ENCODE peak calls at places on chromosomes 7 and 10, in five cellular contexts. One of them, this sample, is unnamed.

GRCh38 chr7:44512736-44513135 is 22.3 kb upstream of the NUDCD3 start:
- DNase-seq in lower leg skin: no peak
- DNase-seq in choroid plexus epithelial cell: no peak
- DNase-seq in MM.1S: no peak
- DNase-seq in lower lobe of right lung: no peak
- DNase-seq in this sample: no peak

GRCh38 chr7:70569335-70569819 is 562.6 kb upstream of the GALNT17 start:
- DNase-seq in lower leg skin: no peak
- DNase-seq in choroid plexus epithelial cell: no peak
- DNase-seq in MM.1S: no peak
- DNase-seq in lower lobe of right lung: no peak
- DNase-seq in this sample: no peak

GRCh38 chr7:1351881-1352625 is 107.2 kb downstream of the MICALL2 start:
- DNase-seq in lower lobe of right lung: peak; percentile 27
- DNase-seq in MM.1S: no peak
- DNase-seq in choroid plexus epithelial cell: no peak
- DNase-seq in lower leg skin: no peak
- DNase-seq in this sample: peak; percentile 55

GRCh38 chr10:71078454-71079145 is 133.8 kb upstream of the UNC5B start:
- DNase-seq in MM.1S: no peak
- DNase-seq in lower leg skin: peak; percentile 9
- DNase-seq in lower lobe of right lung: no peak
- DNase-seq in choroid plexus epithelial cell: no peak
- DNase-seq in this sample: peak; percentile 42

GRCh38 chr10:29007748-29008610 is 280.9 kb upstream of the LYZL1 start:
- DNase-seq in MM.1S: no peak
- DNase-seq in lower lobe of right lung: no peak
- DNase-seq in choroid plexus epithelial cell: peak; percentile 95
- DNase-seq in lower leg skin: no peak
- DNase-seq in this sample: no peak

GRCh38 chr7:30029696-30030095 is 1.5 kb downstream of the PLEKHA8 start:
- DNase-seq in lower leg skin: no peak
- DNase-seq in choroid plexus epithelial cell: no peak
- DNase-seq in MM.1S: peak; percentile 54
- DNase-seq in lower lobe of right lung: no peak
- DNase-seq in this sample: no peak

GRCh38 chr10:93420091-93420490 is 62.0 kb downstream of the MYOF start:
- DNase-seq in choroid plexus epithelial cell: peak; percentile 79
- DNase-seq in lower leg skin: no peak
- DNase-seq in MM.1S: no peak
- DNase-seq in lower lobe of right lung: no peak
- DNase-seq in this sample: no peak

GRCh38 chr7:123995617-123996326 is 37.1 kb downstream of the TMEM229A start:
- DNase-seq in MM.1S: peak; percentile 89
- DNase-seq in lower leg skin: no peak
- DNase-seq in choroid plexus epithelial cell: no peak
- DNase-seq in lower lobe of right lung: no peak
- DNase-seq in this sample: no peak

GRCh38 chr7:64685091-64685490 is 19.2 kb downstream of the ZNF107 start:
- DNase-seq in choroid plexus epithelial cell: no peak
- DNase-seq in lower leg skin: no peak
- DNase-seq in MM.1S: no peak
- DNase-seq in lower lobe of right lung: no peak
- DNase-seq in this sample: no peak

GRCh38 chr7:75876126-75876881 is 2.5 kb upstream of the RHBDD2 start:
- DNase-seq in lower lobe of right lung: peak; percentile 55
- DNase-seq in choroid plexus epithelial cell: no peak
- DNase-seq in lower leg skin: no peak
- DNase-seq in MM.1S: no peak
- DNase-seq in this sample: peak; percentile 52

GRCh38 chr10:69318997-69319727 is 40.9 kb downstream of the HK1 start:
- DNase-seq in MM.1S: no peak
- DNase-seq in lower lobe of right lung: peak; percentile 89
- DNase-seq in lower leg skin: peak; percentile 84
- DNase-seq in choroid plexus epithelial cell: peak; percentile 61
- DNase-seq in this sample: peak; percentile 95

GRCh38 chr7:122136639-122137253 is 7.3 kb downstream of the AASS start:
- DNase-seq in lower lobe of right lung: no peak
- DNase-seq in choroid plexus epithelial cell: peak; percentile 26
- DNase-seq in MM.1S: no peak
- DNase-seq in lower leg skin: no peak
- DNase-seq in this sample: no peak

GRCh38 chr7:81064446-81064845 is 145.6 kb upstream of the SEMA3C start:
- DNase-seq in MM.1S: no peak
- DNase-seq in lower lobe of right lung: no peak
- DNase-seq in lower leg skin: no peak
- DNase-seq in choroid plexus epithelial cell: peak; percentile 38
- DNase-seq in this sample: no peak

GRCh38 chr10:80172896-80173295 is 32.4 kb downstream of the ANXA11 start:
- DNase-seq in lower leg skin: no peak
- DNase-seq in MM.1S: no peak
- DNase-seq in lower lobe of right lung: no peak
- DNase-seq in choroid plexus epithelial cell: no peak
- DNase-seq in this sample: no peak

GRCh38 chr10:48449501-48450232 is 143.2 kb downstream of the MAPK8 start:
- DNase-seq in lower leg skin: peak; percentile 12
- DNase-seq in MM.1S: no peak
- DNase-seq in choroid plexus epithelial cell: no peak
- DNase-seq in lower lobe of right lung: no peak
- DNase-seq in this sample: peak; percentile 57

GRCh38 chr7:74008687-74009086 is 19.3 kb upstream of the ELN start:
- DNase-seq in MM.1S: no peak
- DNase-seq in choroid plexus epithelial cell: no peak
- DNase-seq in lower leg skin: no peak
- DNase-seq in lower lobe of right lung: no peak
- DNase-seq in this sample: no peak

GRCh38 chr10:30046476-30046875 is 12.9 kb downstream of the JCAD start:
- DNase-seq in MM.1S: no peak
- DNase-seq in lower lobe of right lung: no peak
- DNase-seq in choroid plexus epithelial cell: no peak
- DNase-seq in lower leg skin: no peak
- DNase-seq in this sample: no peak

GRCh38 chr7:42068554-42069280 is 168.3 kb downstream of the GLI3 start:
- DNase-seq in choroid plexus epithelial cell: no peak
- DNase-seq in lower lobe of right lung: no peak
- DNase-seq in MM.1S: no peak
- DNase-seq in lower leg skin: no peak
- DNase-seq in this sample: no peak

GRCh38 chr7:1112109-1112508 is 24.2 kb downstream of the GPER1 start:
- DNase-seq in choroid plexus epithelial cell: no peak
- DNase-seq in lower leg skin: no peak
- DNase-seq in MM.1S: no peak
- DNase-seq in lower lobe of right lung: peak; percentile 39
- DNase-seq in this sample: peak; percentile 67

GRCh38 chr10:43255644-43256431 is 11.0 kb downstream of the RASGEF1A start:
- DNase-seq in lower lobe of right lung: no peak
- DNase-seq in choroid plexus epithelial cell: peak; percentile 41
- DNase-seq in MM.1S: peak; percentile 19
- DNase-seq in lower leg skin: peak; percentile 9
- DNase-seq in this sample: peak; percentile 70

GRCh38 chr7:46811529-46811928 is 770.4 kb downstream of the TNS3 start:
- DNase-seq in choroid plexus epithelial cell: peak; percentile 90
- DNase-seq in lower leg skin: peak; percentile 47
- DNase-seq in MM.1S: no peak
- DNase-seq in lower lobe of right lung: no peak
- DNase-seq in this sample: peak; percentile 71

GRCh38 chr10:79301754-79302530 is 45.3 kb upstream of the PPIF start:
- DNase-seq in choroid plexus epithelial cell: no peak
- DNase-seq in lower leg skin: no peak
- DNase-seq in lower lobe of right lung: no peak
- DNase-seq in MM.1S: no peak
- DNase-seq in this sample: no peak

GRCh38 chr10:58919927-58920654 is 256.4 kb upstream of the PHYHIPL start:
- DNase-seq in lower leg skin: no peak
- DNase-seq in lower lobe of right lung: no peak
- DNase-seq in MM.1S: no peak
- DNase-seq in choroid plexus epithelial cell: peak; percentile 96
- DNase-seq in this sample: no peak

GRCh38 chr7:18974803-18975202 is 142.6 kb downstream of the TWIST1 start:
- DNase-seq in MM.1S: no peak
- DNase-seq in lower lobe of right lung: no peak
- DNase-seq in choroid plexus epithelial cell: peak; percentile 61
- DNase-seq in lower leg skin: no peak
- DNase-seq in this sample: no peak

GRCh38 chr7:1947586-1948217 is 277.6 kb downstream of the ELFN1 start:
- DNase-seq in lower lobe of right lung: peak; percentile 39
- DNase-seq in MM.1S: no peak
- DNase-seq in lower leg skin: no peak
- DNase-seq in choroid plexus epithelial cell: no peak
- DNase-seq in this sample: peak; percentile 64

GRCh38 chr7:90999989-91000979 is 263.9 kb upstream of the FZD1 start:
- DNase-seq in choroid plexus epithelial cell: no peak
- DNase-seq in lower leg skin: no peak
- DNase-seq in lower lobe of right lung: no peak
- DNase-seq in MM.1S: no peak
- DNase-seq in this sample: no peak

GRCh38 chr10:36888925-36889573 is 236.3 kb upstream of the ANKRD30A start:
- DNase-seq in lower lobe of right lung: no peak
- DNase-seq in lower leg skin: no peak
- DNase-seq in MM.1S: peak; percentile 62
- DNase-seq in choroid plexus epithelial cell: peak; percentile 36
- DNase-seq in this sample: no peak

GRCh38 chr7:47405921-47406765 is 175.8 kb downstream of the TNS3 start:
- DNase-seq in choroid plexus epithelial cell: peak; percentile 51
- DNase-seq in lower leg skin: no peak
- DNase-seq in MM.1S: no peak
- DNase-seq in lower lobe of right lung: peak; percentile 91
- DNase-seq in this sample: peak; percentile 90

GRCh38 chr7:158355456-158356065 is 232.1 kb downstream of the PTPRN2 start:
- DNase-seq in MM.1S: no peak
- DNase-seq in lower lobe of right lung: no peak
- DNase-seq in choroid plexus epithelial cell: peak; percentile 35
- DNase-seq in lower leg skin: no peak
- DNase-seq in this sample: peak; percentile 11
- TF ChIP-seq CTCF in MM.1S: peak; percentile 40
- TF ChIP-seq CTCF in lower lobe of right lung: no peak
- TF ChIP-seq CTCF in choroid plexus epithelial cell: peak; percentile 56
- TF ChIP-seq CTCF in lower leg skin: no peak
- TF ChIP-seq CTCF in this sample: no peak

DNA sequence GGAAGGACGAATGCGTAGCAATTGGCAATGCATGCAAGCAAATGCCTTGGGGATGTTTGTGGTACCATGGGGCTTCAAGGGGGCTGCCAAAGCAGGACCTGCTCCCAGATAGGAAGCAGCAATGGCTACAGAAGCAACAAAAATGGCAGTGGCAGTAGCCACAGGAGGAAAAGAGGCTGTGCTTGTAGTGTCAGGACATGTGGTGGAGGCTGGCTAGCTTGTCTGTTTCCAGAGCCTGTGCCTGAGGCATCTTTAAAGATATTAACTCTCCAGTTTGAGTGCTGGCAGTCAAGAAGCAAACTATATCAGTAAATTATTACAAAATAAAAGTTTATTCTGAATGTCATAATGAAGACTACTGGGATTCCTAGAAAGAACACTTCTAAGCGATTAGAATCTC is 441.3 kb upstream of the SEMA3D start:
- DNase-seq in MM.1S: no peak
- DNase-seq in lower lobe of right lung: no peak
- DNase-seq in choroid plexus epithelial cell: no peak
- DNase-seq in lower leg skin: no peak
- DNase-seq in this sample: no peak
- H3K4me3 ChIP-seq in MM.1S: no peak overlapping the region
- H3K4me3 ChIP-seq in lower lobe of right lung: no peak overlapping the region
- H3K4me3 ChIP-seq in choroid plexus epithelial cell: no peak overlapping the region
- H3K4me3 ChIP-seq in lower leg skin: no peak overlapping the region
- H3K4me3 ChIP-seq in this sample: no peak overlapping the region

DNA sequence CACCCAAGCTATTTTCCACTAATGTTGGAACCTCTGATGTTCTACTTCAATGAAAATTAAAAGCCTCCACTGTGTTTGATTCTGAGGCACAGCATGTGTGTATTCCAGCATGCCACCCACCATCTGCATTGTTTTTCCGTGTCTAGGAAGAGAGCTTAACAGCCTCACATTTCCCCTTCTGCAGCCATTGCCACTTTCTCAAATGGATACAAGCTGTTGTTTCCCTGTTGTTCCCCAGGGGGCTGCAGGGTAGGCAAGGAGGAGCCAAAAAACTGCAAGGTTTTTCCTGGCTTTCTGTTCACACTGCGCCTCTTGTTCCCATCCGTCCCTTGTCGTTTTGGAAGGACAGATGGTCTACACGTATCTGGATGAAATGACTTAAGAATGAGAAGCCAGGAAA is 72.3 kb upstream of the DNAJB12 start:
- DNase-seq in lower leg skin: no peak
- DNase-seq in choroid plexus epithelial cell: peak; percentile 3
- DNase-seq in lower lobe of right lung: no peak
- DNase-seq in MM.1S: no peak
- DNase-seq in this sample: no peak
- TF ChIP-seq CTCF in lower leg skin: no peak
- TF ChIP-seq CTCF in choroid plexus epithelial cell: peak; percentile 31
- TF ChIP-seq CTCF in lower lobe of right lung: no peak
- TF ChIP-seq CTCF in MM.1S: no peak
- TF ChIP-seq CTCF in this sample: no peak

GRCh38 chr10:100004805-100005510 is 4.8 kb downstream of the DNMBP start:
- DNase-seq in lower lobe of right lung: no peak
- DNase-seq in choroid plexus epithelial cell: peak; percentile 64
- DNase-seq in MM.1S: no peak
- DNase-seq in lower leg skin: no peak
- DNase-seq in this sample: no peak

GRCh38 chr10:100008142-100008522 is 1.6 kb downstream of the DNMBP start:
- DNase-seq in lower leg skin: peak; percentile 23
- DNase-seq in lower lobe of right lung: no peak
- DNase-seq in MM.1S: no peak
- DNase-seq in choroid plexus epithelial cell: peak; percentile 46
- DNase-seq in this sample: no peak

GRCh38 chr10:100007239-100008141 is 2.3 kb downstream of the DNMBP start:
- DNase-seq in lower leg skin: no peak
- DNase-seq in MM.1S: no peak
- DNase-seq in lower lobe of right lung: no peak
- DNase-seq in choroid plexus epithelial cell: peak; percentile 42
- DNase-seq in this sample: no peak

GRCh38 chr10:100008708-100009282 is 952 bp downstream of the DNMBP start:
- DNase-seq in lower leg skin: no peak
- DNase-seq in lower lobe of right lung: no peak
- DNase-seq in choroid plexus epithelial cell: peak; percentile 34
- DNase-seq in MM.1S: no peak
- DNase-seq in this sample: no peak

GRCh38 chr10:100006241-100006886 is 3.4 kb downstream of the DNMBP start:
- DNase-seq in MM.1S: no peak
- DNase-seq in choroid plexus epithelial cell: peak; percentile 95
- DNase-seq in lower lobe of right lung: no peak
- DNase-seq in lower leg skin: peak; percentile 28
- DNase-seq in this sample: no peak
- H3K4me3 ChIP-seq in MM.1S: no peak overlapping the region
- H3K4me3 ChIP-seq in choroid plexus epithelial cell: peak overlapping the region; percentile 26
- H3K4me3 ChIP-seq in lower lobe of right lung: no peak overlapping the region
- H3K4me3 ChIP-seq in lower leg skin: no peak overlapping the region
- H3K4me3 ChIP-seq in this sample: no peak overlapping the region

GRCh38 chr7:94907420-94908203 is at the start of gene PPP1R9A:
- DNase-seq in MM.1S: peak; percentile 29
- DNase-seq in lower lobe of right lung: peak; percentile 54
- DNase-seq in choroid plexus epithelial cell: no peak
- DNase-seq in lower leg skin: no peak
- DNase-seq in this sample: peak; percentile 80
- TF ChIP-seq CTCF in MM.1S: no peak
- TF ChIP-seq CTCF in lower lobe of right lung: no peak
- TF ChIP-seq CTCF in choroid plexus epithelial cell: peak; percentile 29
- TF ChIP-seq CTCF in lower leg skin: no peak
- TF ChIP-seq CTCF in this sample: peak; percentile 31